ENCODE peak calls at places on chromosomes 13 and 19, in four cellular contexts. One of them, this sample, is unnamed.
A peak's percentile ranks its signal among the peaks of the same experiment; 100 is the strongest.

GRCh38 chr19:38932425-38933179 is 1.9 kb downstream of the MRPS12 start:
- DNase-seq in WTC11: peak; percentile 44
- DNase-seq in left lobe of liver: peak; percentile 53
- DNase-seq in amygdala: no peak
- DNase-seq in this sample: no peak

GRCh38 chr13:38386421-38386820 is 36.8 kb downstream of the UFM1 start:
- DNase-seq in WTC11: no peak
- DNase-seq in left lobe of liver: no peak
- DNase-seq in amygdala: no peak
- DNase-seq in this sample: no peak

GRCh38 chr13:60080871-60081270 is 82.9 kb downstream of the DIAPH3 start:
- DNase-seq in WTC11: no peak
- DNase-seq in left lobe of liver: no peak
- DNase-seq in amygdala: no peak
- DNase-seq in this sample: no peak

GRCh38 chr19:33098023-33098652 is 17.2 kb downstream of the GPATCH1 start:
- DNase-seq in WTC11: no peak
- DNase-seq in left lobe of liver: peak; percentile 64
- DNase-seq in amygdala: no peak
- DNase-seq in this sample: no peak

GRCh38 chr13:47553329-47553977 is 447.6 kb downstream of the SUCLA2 start:
- DNase-seq in WTC11: no peak
- DNase-seq in left lobe of liver: no peak
- DNase-seq in amygdala: no peak
- DNase-seq in this sample: no peak

GRCh38 chr19:311813-312261 is 20.6 kb upstream of the PLPP2 start:
- DNase-seq in WTC11: no peak
- DNase-seq in left lobe of liver: no peak
- DNase-seq in amygdala: no peak
- DNase-seq in this sample: no peak

GRCh38 chr19:52258426-52258825 is 11.0 kb upstream of the ZNF766 start:
- DNase-seq in WTC11: no peak
- DNase-seq in left lobe of liver: no peak
- DNase-seq in amygdala: no peak
- DNase-seq in this sample: no peak

GRCh38 chr13:96810104-96810503 is 184.2 kb downstream of the OXGR1 start:
- DNase-seq in WTC11: no peak
- DNase-seq in left lobe of liver: no peak
- DNase-seq in amygdala: no peak
- DNase-seq in this sample: no peak

GRCh38 chr13:78601886-78602560 is 1.3 kb downstream of the POU4F1 start:
- DNase-seq in WTC11: no peak
- DNase-seq in left lobe of liver: no peak
- DNase-seq in amygdala: no peak
- DNase-seq in this sample: no peak

GRCh38 chr19:53881482-53882390 is at the start of gene PRKCG:
- DNase-seq in WTC11: peak; percentile 86
- DNase-seq in left lobe of liver: no peak
- DNase-seq in amygdala: no peak
- DNase-seq in this sample: no peak

GRCh38 chr19:30344446-30345425 is 27.4 kb upstream of the ZNF536 start:
- DNase-seq in WTC11: no peak
- DNase-seq in left lobe of liver: no peak
- DNase-seq in amygdala: no peak
- DNase-seq in this sample: no peak

GRCh38 chr13:31045621-31046081 is 113.2 kb downstream of the TEX26 start:
- DNase-seq in WTC11: no peak
- DNase-seq in left lobe of liver: no peak
- DNase-seq in amygdala: no peak
- DNase-seq in this sample: no peak